ENCODE peak calls at places on chromosome 22, in ten cellular contexts. L is HFFc6; P is CD8-positive, alpha-beta T cell; B is psoas muscle; O is A549; G is GM13976; C is astrocyte of the cerebellum; U is pancreas; X is esophagus squamous epithelium; F is astrocyte. H is an unnamed sample.

GRCh38 chr22:50530280-50530856 is 556 bp upstream of the TYMP start:
- DNase-seq in L (no peak), P (no peak), B (peak; percentile 86), O (peak; percentile 89), G (peak; percentile 78), C (no peak), U (peak; percentile 70), X (no peak), F (peak; percentile 55), H (no peak)

GRCh38 chr22:19970479-19971275 is 29.1 kb upstream of the TXNRD2 start:
- DNase-seq in L (no peak), P (peak; percentile 69), B (peak; percentile 74), O (peak; percentile 57), G (peak; percentile 91), C (no peak), U (peak; percentile 74), X (no peak), F (no peak), H (no peak)

GRCh38 chr22:26432619-26433311 is 3.7 kb downstream of the ASPHD2 start:
- DNase-seq in L (no peak), P (no peak), B (no peak), O (no peak), G (peak; percentile 35), C (no peak), U (no peak), X (no peak), F (no peak), H (no peak)

GRCh38 chr22:24803064-24803542 is 2.9 kb upstream of the SGSM1 start:
- DNase-seq in L (peak; percentile 12), P (peak; percentile 31), B (peak; percentile 40), O (peak; percentile 53), G (peak; percentile 69), C (peak; percentile 5), U (peak; percentile 70), X (no peak), F (no peak), H (no peak)

GRCh38 chr22:42951093-42951710 is 63.7 kb downstream of the PACSIN2 start:
- DNase-seq in L (no peak), P (no peak), B (no peak), O (no peak), G (no peak), C (no peak), U (no peak), X (no peak), F (no peak), H (no peak)

GRCh38 chr22:41775976-41776375 is 24.5 kb upstream of the CCDC134 start:
- DNase-seq in L (no peak), P (no peak), B (no peak), O (no peak), G (no peak), C (no peak), U (no peak), X (no peak), F (no peak), H (no peak)

GRCh38 chr22:29886601-29887000 is 3.6 kb downstream of the MTMR3 start:
- DNase-seq in L (no peak), P (no peak), B (no peak), O (no peak), G (no peak), C (no peak), U (no peak), X (no peak), F (no peak), H (no peak)

GRCh38 chr22:24972369-24972768 is 19.9 kb downstream of the KIAA1671 start:
- DNase-seq in L (no peak), P (no peak), B (no peak), O (no peak), G (no peak), C (no peak), U (no peak), X (no peak), F (no peak), H (no peak)

GRCh38 chr22:19411690-19412045 is 19.9 kb downstream of the HIRA start:
- DNase-seq in L (no peak), P (no peak), B (no peak), O (no peak), G (no peak), C (no peak), U (no peak), X (no peak), F (no peak), H (no peak)

GRCh38 chr22:23984430-23984829 is 4.5 kb downstream of the GSTT2 start:
- DNase-seq in L (no peak), P (peak; percentile 5), B (no peak), O (peak; percentile 58), G (no peak), C (peak; percentile 22), U (peak; percentile 83), X (no peak), F (no peak), H (no peak)

GRCh38 chr22:20663941-20664593 is 109.8 kb upstream of the SERPIND1 start:
- DNase-seq in L (no peak), P (no peak), B (no peak), O (no peak), G (no peak), C (no peak), U (no peak), X (no peak), F (no peak), H (no peak)

GRCh38 chr22:50526849-50527801 is 1.7 kb upstream of the SCO2 start:
- DNase-seq in L (no peak), P (no peak), B (peak; percentile 58), O (peak; percentile 84), G (peak; percentile 81), C (no peak), U (peak; percentile 50), X (no peak), F (no peak), H (no peak)

DNA sequence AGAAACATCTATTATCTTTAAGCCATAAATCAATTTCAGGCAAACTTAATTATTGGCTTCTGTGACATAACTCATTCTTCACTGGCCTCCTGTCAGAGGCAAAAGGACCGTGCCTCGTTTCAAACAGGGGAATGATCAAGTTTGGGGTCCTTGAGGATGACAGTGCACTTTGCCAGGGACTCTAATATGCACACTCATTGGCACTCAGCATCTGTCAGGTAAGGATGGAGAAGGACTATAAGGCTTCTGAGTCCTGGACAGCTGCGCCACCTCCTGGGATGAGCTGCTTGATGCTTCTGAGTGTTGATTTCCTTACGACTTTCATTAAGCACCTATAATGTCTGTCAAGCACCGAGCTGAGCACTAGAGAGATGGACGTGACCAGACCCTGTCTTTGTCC is 20.2 kb downstream of the BPIFC start:
- DNase-seq in L (no peak), P (no peak), B (no peak), O (peak; percentile 59), G (peak; percentile 49), C (no peak), U (no peak), X (no peak), F (no peak), H (no peak)
- TF ChIP-seq CTCF in L (no peak), P (no peak), B (no peak), O (peak; percentile 29), G (peak; percentile 23), C (no peak), U (no peak), X (peak; percentile 22), F (no peak), H (no peak)

GRCh38 chr22:38569972-38570840 is at the start of gene DMC1:
- DNase-seq in L (peak; percentile 53), P (peak; percentile 95), B (peak; percentile 94), O (peak; percentile 91), G (peak; percentile 100), C (peak; percentile 70), U (peak; percentile 93), X (peak; percentile 55), F (peak; percentile 60), H (peak; percentile 71)
- TF ChIP-seq CTCF in L (no peak), P (no peak), B (no peak), O (no peak), G (no peak), C (no peak), U (no peak), X (no peak), F (no peak), H (no peak)

GRCh38 chr22:22895776-22896445 is 8.3 kb downstream of the IGLL5 start:
- DNase-seq in L (no peak), P (no peak), B (no peak), O (no peak), G (no peak), C (no peak), U (no peak), X (no peak), F (no peak), H (no peak)

GRCh38 chr22:22892096-22893052 is 4.8 kb downstream of the IGLL5 start:
- DNase-seq in L (no peak), P (no peak), B (no peak), O (no peak), G (no peak), C (no peak), U (no peak), X (no peak), F (no peak), H (no peak)

GRCh38 chr22:22893077-22893805 is 5.6 kb downstream of the IGLL5 start:
- DNase-seq in L (no peak), P (no peak), B (no peak), O (no peak), G (no peak), C (no peak), U (no peak), X (no peak), F (no peak), H (no peak)

GRCh38 chr22:22894740-22895731 is 7.4 kb downstream of the IGLL5 start:
- DNase-seq in L (no peak), P (no peak), B (no peak), O (no peak), G (no peak), C (no peak), U (no peak), X (no peak), F (no peak), H (no peak)

DNA sequence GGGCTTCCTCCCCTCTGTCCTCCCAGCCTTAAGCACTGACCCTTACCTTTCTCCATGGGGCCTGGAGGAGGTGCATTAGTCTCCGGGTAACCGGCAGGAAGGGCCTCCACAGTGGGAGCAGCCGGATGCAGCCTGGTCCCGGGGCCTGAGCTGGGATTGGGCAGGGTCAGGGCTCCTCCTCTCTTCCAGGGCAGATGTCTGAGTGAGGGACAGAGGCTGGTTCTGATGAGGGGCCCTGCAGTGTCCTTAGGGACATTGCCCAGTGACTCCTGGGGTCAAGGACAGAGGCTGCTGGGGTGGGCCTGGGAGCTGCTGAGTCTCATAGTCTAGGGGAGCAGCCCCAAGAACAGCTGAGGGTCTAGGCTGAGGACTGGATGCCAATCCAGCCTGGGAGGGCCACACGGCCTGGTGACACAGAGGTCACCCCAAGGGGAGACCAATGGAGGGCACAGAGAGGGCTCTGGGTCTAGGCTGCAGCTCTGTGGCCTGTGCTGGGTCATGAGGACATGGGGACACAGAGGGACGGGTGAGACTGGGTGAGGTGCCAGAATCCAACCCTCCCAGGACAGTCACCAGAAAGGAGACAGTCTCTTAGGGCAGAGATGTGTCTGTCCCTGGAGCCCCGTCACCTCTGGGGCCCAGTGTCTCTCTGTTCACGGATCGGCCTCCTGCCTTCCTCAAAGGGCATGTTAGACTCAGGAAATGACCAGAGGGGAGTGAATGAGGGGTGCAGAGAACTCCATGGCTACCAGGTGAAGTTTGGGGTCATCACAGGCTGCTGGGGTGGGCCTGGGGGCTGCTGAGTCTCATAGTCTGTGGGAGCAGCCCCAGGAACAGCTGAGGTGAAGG is 6.5 kb downstream of the IGLL5 start:
- DNase-seq in L (no peak), P (no peak), B (no peak), O (no peak), G (no peak), C (no peak), U (no peak), X (no peak), F (no peak), H (no peak)
- TF ChIP-seq CTCF in L (no peak), P (no peak), B (no peak), O (no peak), G (no peak), C (no peak), U (no peak), X (no peak), F (no peak), H (no peak)

GRCh38 chr22:40651563-40652501 is 15.3 kb upstream of the MRTFA start:
- DNase-seq in L (peak; percentile 99), P (peak; percentile 50), B (peak; percentile 97), O (peak; percentile 95), G (peak; percentile 84), C (peak; percentile 98), U (peak; percentile 87), X (peak; percentile 75), F (peak; percentile 99), H (peak; percentile 98)
- TF ChIP-seq CTCF in L (no peak), P (no peak), B (no peak), O (no peak), G (no peak), C (no peak), U (no peak), X (peak; percentile 25), F (no peak), H (no peak)

H was measured in AG09319.